ENCODE peak calls at places on chromosomes 1 and 21, in six cellular contexts. E, R, Q, H, J and X are unnamed samples.

GRCh38 chr1:150970818-150971582 is 3.6 kb downstream of the CERS2 start:
- DNase-seq in H (peak; percentile 89), R (no peak), J (peak; percentile 71), E (no peak), Q (no peak), X (no peak)

GRCh38 chr21:28521932-28522826 is 470.5 kb downstream of the LTN1 start:
- DNase-seq in Q (peak; percentile 22), J (no peak), H (no peak), E (no peak), R (peak; percentile 30), X (peak; percentile 42)

GRCh38 chr1:11738096-11738495 is 2.2 kb downstream of the AGTRAP start:
- DNase-seq in Q (no peak), J (peak; percentile 63), R (no peak), H (no peak), E (no peak), X (no peak)

GRCh38 chr1:89081005-89081404 is 16.0 kb upstream of the GBP1 start:
- DNase-seq in J (no peak), Q (no peak), H (no peak), R (no peak), E (no peak), X (no peak)

GRCh38 chr1:17016317-17016661 is 4.6 kb upstream of the ATP13A2 start:
- DNase-seq in Q (no peak), E (no peak), R (no peak), J (no peak), H (no peak), X (no peak)

GRCh38 chr1:181405584-181405983 is 77.7 kb upstream of the CACNA1E start:
- DNase-seq in Q (no peak), J (no peak), R (no peak), E (no peak), H (no peak), X (no peak)

GRCh38 chr1:42851420-42851819 is 5.0 kb downstream of the ZNF691 start:
- DNase-seq in E (no peak), R (no peak), J (no peak), Q (no peak), H (no peak), X (no peak)

GRCh38 chr1:94310570-94311270 is 73.3 kb upstream of the ARHGAP29 start:
- DNase-seq in H (no peak), Q (no peak), E (no peak), J (no peak), R (no peak), X (no peak)

GRCh38 chr1:20069932-20070331 is at the start of gene PLA2G5:
- DNase-seq in J (no peak), Q (no peak), R (no peak), H (no peak), E (no peak), X (no peak)

GRCh38 chr1:29900086-29900485 is 663.8 kb downstream of the PTPRU start:
- DNase-seq in E (no peak), J (no peak), Q (no peak), H (no peak), R (no peak), X (no peak)

GRCh38 chr1:218377143-218377660 is 32.1 kb downstream of the TGFB2 start:
- DNase-seq in H (no peak), J (no peak), E (no peak), Q (no peak), R (no peak), X (peak; percentile 89)

GRCh38 chr21:15682182-15682895 is 47.4 kb upstream of the USP25 start:
- DNase-seq in H (no peak), E (no peak), J (no peak), R (no peak), Q (no peak), X (no peak)

GRCh38 chr1:185634704-185635103 is 99.5 kb upstream of the HMCN1 start:
- DNase-seq in E (no peak), Q (no peak), H (no peak), J (no peak), R (no peak), X (no peak)

GRCh38 chr1:61120307-61120840 is 38.0 kb downstream of the NFIA start:
- DNase-seq in Q (no peak), R (no peak), H (no peak), J (no peak), E (no peak), X (no peak)

GRCh38 chr1:221706862-221707582 is 34.9 kb downstream of the DUSP10 start:
- DNase-seq in J (no peak), E (no peak), H (no peak), Q (no peak), R (no peak), X (no peak)

GRCh38 chr1:30787856-30788495 is 30.4 kb upstream of the LAPTM5 start:
- DNase-seq in J (peak; percentile 51), Q (no peak), H (peak; percentile 30), R (no peak), E (no peak), X (no peak)

GRCh38 chr21:37176716-37177115 is 90.4 kb downstream of the VPS26C start:
- DNase-seq in H (no peak), R (no peak), E (no peak), Q (no peak), J (no peak), X (no peak)

GRCh38 chr1:87154351-87154750 is 174.3 kb upstream of the LMO4 start:
- DNase-seq in E (no peak), H (peak; percentile 58), R (no peak), J (no peak), Q (no peak), X (no peak)

GRCh38 chr1:15382601-15383518 is 26.8 kb upstream of the EFHD2 start:
- DNase-seq in R (no peak), Q (no peak), J (no peak), H (no peak), E (no peak), X (no peak)

GRCh38 chr21:40685121-40685630 is 161.8 kb downstream of the DSCAM start:
- DNase-seq in R (no peak), J (no peak), H (no peak), Q (no peak), E (no peak), X (no peak)

GRCh38 chr1:78292361-78292760 is 198.4 kb upstream of the PTGFR start:
- DNase-seq in E (no peak), Q (no peak), R (no peak), J (no peak), H (no peak), X (peak; percentile 80)

GRCh38 chr1:204314209-204314892 is 45.4 kb downstream of the PLEKHA6 start:
- DNase-seq in Q (no peak), H (no peak), J (no peak), E (no peak), R (peak; percentile 39), X (no peak)

GRCh38 chr21:41778974-41779600 is 12.2 kb upstream of the RIPK4 start:
- DNase-seq in E (no peak), R (peak; percentile 75), J (no peak), Q (no peak), H (no peak), X (no peak)

GRCh38 chr1:230568008-230568407 is 74.3 kb upstream of the COG2 start:
- DNase-seq in Q (no peak), R (peak; percentile 62), E (no peak), H (no peak), J (no peak), X (no peak)
- TF ChIP-seq CTCF in Q (no peak), R (peak; percentile 64), E (no peak), H (no peak), J (no peak), X (no peak)

GRCh38 chr1:163131981-163132380 is 62.8 kb downstream of the RGS4 start:
- DNase-seq in Q (no peak), J (no peak), H (no peak), E (no peak), R (peak; percentile 53), X (no peak)
- TF ChIP-seq CTCF in Q (no peak), J (no peak), H (no peak), E (no peak), R (no peak), X (no peak)

DNA sequence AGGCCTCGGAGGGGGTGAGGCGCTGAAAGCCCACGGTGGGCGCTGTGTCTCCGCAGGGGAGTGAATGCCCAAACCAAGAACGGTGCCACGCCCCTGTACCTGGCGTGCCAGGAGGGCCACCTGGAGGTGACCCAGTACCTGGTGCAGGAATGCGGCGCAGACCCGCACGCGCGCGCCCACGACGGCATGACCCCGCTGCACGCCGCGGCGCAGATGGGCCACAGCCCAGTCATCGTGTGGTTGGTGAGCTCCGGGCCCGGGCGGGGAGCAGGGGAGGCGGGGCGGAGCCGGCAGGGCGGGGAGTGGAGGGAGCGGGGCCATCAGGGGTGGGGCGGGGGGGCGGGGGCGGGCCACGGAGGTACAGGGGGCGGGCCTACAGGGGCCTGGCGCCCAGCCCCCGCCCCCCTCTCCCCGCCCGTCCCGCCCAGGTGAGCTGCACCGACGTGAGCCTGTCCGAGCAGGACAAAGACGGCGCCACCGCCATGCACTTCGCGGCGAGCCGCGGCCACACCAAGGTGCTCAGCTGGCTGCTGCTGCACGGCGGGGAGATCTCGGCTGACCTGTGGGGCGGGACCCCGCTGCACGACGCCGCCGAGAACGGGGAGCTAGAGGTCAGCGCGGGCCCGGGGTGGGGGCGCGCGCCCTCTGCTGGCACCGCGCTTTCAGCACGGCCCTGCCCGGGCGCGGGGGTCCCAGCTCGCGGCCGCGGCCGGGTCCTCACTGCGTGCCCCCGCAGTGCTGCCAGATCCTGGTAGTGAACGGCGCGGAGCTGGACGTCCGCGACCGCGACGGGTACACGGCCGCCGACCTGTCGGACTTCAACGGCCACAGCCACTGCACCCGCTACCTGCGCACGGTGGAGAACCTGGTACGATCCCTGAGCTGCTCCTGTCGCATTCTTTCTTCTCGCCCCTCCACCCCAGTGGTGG is 15.9 kb downstream of the ESPN start:
- DNase-seq in J (peak; percentile 84), H (peak; percentile 78), E (peak; percentile 76), R (peak; percentile 85), Q (no peak), X (no peak)
- TF ChIP-seq CTCF in J (no peak), H (peak; percentile 29), E (peak; percentile 27), R (peak; percentile 79), Q (peak; percentile 62), X (no peak)

DNA sequence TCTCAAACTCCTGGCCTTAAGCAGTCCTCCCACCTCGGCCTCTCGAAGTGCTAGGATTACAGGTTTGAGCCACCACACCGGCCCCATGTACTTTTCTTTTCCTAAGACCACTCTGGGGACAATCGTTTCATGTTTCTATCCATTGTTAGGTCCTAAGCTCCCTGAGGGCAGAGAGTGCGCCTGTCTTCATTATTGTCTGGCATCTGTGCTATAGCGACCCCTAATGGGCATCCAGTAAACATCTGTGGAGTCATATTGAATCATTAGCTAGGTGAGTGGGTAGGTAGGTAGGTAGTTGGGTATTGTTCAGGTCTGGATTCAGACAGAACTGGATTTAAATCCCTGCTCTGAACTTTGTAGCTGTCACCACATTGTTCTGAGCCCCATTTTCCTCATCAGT is 66.1 kb downstream of the TMEM53 start:
- DNase-seq in J (no peak), Q (no peak), H (no peak), R (no peak), E (no peak), X (no peak)
- TF ChIP-seq CTCF in J (no peak), Q (no peak), H (no peak), R (peak; percentile 63), E (no peak), X (peak; percentile 11)